ENCODE peak calls at places on chromosome 7, in five cellular contexts. One of them, this sample, is unnamed.
A peak's percentile ranks its signal among the peaks of the same experiment; 100 is the strongest.

GRCh38 chr7:115135769-115136410 is 214.0 kb downstream of the MDFIC start:
- DNase-seq in HCT116: no peak
- DNase-seq in uterus: peak; percentile 16
- DNase-seq in endothelial cell of umbilical vein: peak; percentile 42
- DNase-seq in gastrocnemius medialis: no peak
- DNase-seq in this sample: peak; percentile 9

GRCh38 chr7:82105463-82105862 is 335.6 kb upstream of the HGF start:
- DNase-seq in HCT116: peak; percentile 41
- DNase-seq in uterus: no peak
- DNase-seq in endothelial cell of umbilical vein: peak; percentile 78
- DNase-seq in gastrocnemius medialis: no peak
- DNase-seq in this sample: peak; percentile 78

GRCh38 chr7:133491319-133491718 is 238.4 kb downstream of the EXOC4 start:
- DNase-seq in HCT116: no peak
- DNase-seq in uterus: no peak
- DNase-seq in endothelial cell of umbilical vein: no peak
- DNase-seq in gastrocnemius medialis: no peak
- DNase-seq in this sample: no peak

GRCh38 chr7:132049462-132050304 is 493.3 kb upstream of the PODXL start:
- DNase-seq in HCT116: peak; percentile 16
- DNase-seq in uterus: no peak
- DNase-seq in endothelial cell of umbilical vein: peak; percentile 44
- DNase-seq in gastrocnemius medialis: no peak
- DNase-seq in this sample: peak; percentile 52

GRCh38 chr7:133730360-133730759 is 396.8 kb upstream of the LRGUK start:
- DNase-seq in HCT116: no peak
- DNase-seq in uterus: no peak
- DNase-seq in endothelial cell of umbilical vein: no peak
- DNase-seq in gastrocnemius medialis: no peak
- DNase-seq in this sample: no peak

GRCh38 chr7:93015193-93016084 is 102.3 kb downstream of the SAMD9 start:
- DNase-seq in HCT116: no peak
- DNase-seq in uterus: no peak
- DNase-seq in endothelial cell of umbilical vein: peak; percentile 90
- DNase-seq in gastrocnemius medialis: no peak
- DNase-seq in this sample: no peak

GRCh38 chr7:141369422-141369821 is 181.8 kb upstream of the AGK start:
- DNase-seq in HCT116: no peak
- DNase-seq in uterus: no peak
- DNase-seq in endothelial cell of umbilical vein: peak; percentile 21
- DNase-seq in gastrocnemius medialis: no peak
- DNase-seq in this sample: no peak

GRCh38 chr7:15462721-15463389 is 99.0 kb downstream of the AGMO start:
- DNase-seq in HCT116: no peak
- DNase-seq in uterus: no peak
- DNase-seq in endothelial cell of umbilical vein: peak; percentile 56
- DNase-seq in gastrocnemius medialis: no peak
- DNase-seq in this sample: peak; percentile 50

GRCh38 chr7:111770116-111770515 is 207.8 kb upstream of the IMMP2L start:
- DNase-seq in HCT116: no peak
- DNase-seq in uterus: no peak
- DNase-seq in endothelial cell of umbilical vein: no peak
- DNase-seq in gastrocnemius medialis: no peak
- DNase-seq in this sample: no peak

GRCh38 chr7:51369746-51370145 is 53.1 kb upstream of the COBL start:
- DNase-seq in HCT116: no peak
- DNase-seq in uterus: no peak
- DNase-seq in endothelial cell of umbilical vein: no peak
- DNase-seq in gastrocnemius medialis: no peak
- DNase-seq in this sample: peak; percentile 33

GRCh38 chr7:141291541-141291940 is 217.7 kb downstream of the TMEM178B start:
- DNase-seq in HCT116: no peak
- DNase-seq in uterus: no peak
- DNase-seq in endothelial cell of umbilical vein: no peak
- DNase-seq in gastrocnemius medialis: no peak
- DNase-seq in this sample: no peak

GRCh38 chr7:118946283-118946682 is 721.8 kb downstream of the ANKRD7 start:
- DNase-seq in HCT116: no peak
- DNase-seq in uterus: no peak
- DNase-seq in endothelial cell of umbilical vein: no peak
- DNase-seq in gastrocnemius medialis: no peak
- DNase-seq in this sample: no peak

GRCh38 chr7:39950473-39951155 is 558 bp downstream of the CDK13 start:
- DNase-seq in HCT116: no peak
- DNase-seq in uterus: no peak
- DNase-seq in endothelial cell of umbilical vein: peak; percentile 46
- DNase-seq in gastrocnemius medialis: peak; percentile 16
- DNase-seq in this sample: peak; percentile 53

GRCh38 chr7:20738517-20739481 is 47.9 kb downstream of the SP8 start:
- DNase-seq in HCT116: no peak
- DNase-seq in uterus: no peak
- DNase-seq in endothelial cell of umbilical vein: no peak
- DNase-seq in gastrocnemius medialis: no peak
- DNase-seq in this sample: no peak

DNA sequence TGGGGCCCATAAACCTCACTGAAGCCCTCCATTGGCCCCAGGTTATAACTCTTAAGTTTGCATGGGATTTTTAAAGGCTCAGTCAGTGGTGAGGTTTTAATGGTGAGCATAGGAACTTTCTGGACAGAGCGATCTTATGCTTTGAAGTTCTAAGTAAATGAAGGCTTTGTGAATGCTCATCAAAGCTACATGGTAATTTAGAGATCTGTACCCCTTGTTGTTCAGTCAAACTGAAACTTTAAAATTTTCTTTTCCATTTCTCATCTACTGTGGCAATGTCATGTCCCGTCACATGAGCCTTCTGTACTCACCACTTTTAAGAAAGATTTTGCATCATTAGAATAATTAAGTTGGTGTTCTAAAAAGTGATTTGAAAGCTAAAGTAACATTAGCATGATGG is 39.9 kb downstream of the CHN2 start:
- DNase-seq in HCT116: no peak
- DNase-seq in uterus: no peak
- DNase-seq in endothelial cell of umbilical vein: no peak
- DNase-seq in gastrocnemius medialis: no peak
- DNase-seq in this sample: no peak
- H3K4me3 ChIP-seq in HCT116: no peak overlapping the region
- H3K4me3 ChIP-seq in uterus: no peak overlapping the region
- H3K4me3 ChIP-seq in endothelial cell of umbilical vein: no peak overlapping the region
- H3K4me3 ChIP-seq in gastrocnemius medialis: no peak overlapping the region
- H3K4me3 ChIP-seq in this sample: no peak overlapping the region

DNA sequence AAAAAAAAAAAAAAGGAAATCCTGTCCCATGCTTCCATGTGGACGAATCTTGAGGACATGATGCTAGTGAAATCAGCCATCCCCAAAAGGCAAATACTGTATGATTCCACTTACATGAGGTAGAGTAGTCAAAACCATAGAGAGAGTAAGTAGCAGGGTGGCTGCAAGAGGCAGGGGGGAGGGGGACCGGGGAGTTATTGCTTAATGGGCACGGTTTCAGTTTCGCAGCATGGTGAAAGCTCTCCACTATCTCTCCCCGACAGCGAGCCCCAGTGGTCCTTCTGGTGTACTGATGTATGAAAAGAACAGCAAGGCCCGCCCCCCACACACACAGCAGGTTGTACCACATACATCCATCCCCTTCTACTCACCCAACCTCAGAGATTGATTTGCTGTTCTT is 32.8 kb downstream of the NOD1 start:
- DNase-seq in HCT116: no peak
- DNase-seq in uterus: peak; percentile 63
- DNase-seq in endothelial cell of umbilical vein: no peak
- DNase-seq in gastrocnemius medialis: peak; percentile 44
- DNase-seq in this sample: no peak
- TF ChIP-seq CTCF in HCT116: no peak
- TF ChIP-seq CTCF in uterus: no peak
- TF ChIP-seq CTCF in endothelial cell of umbilical vein: no peak
- TF ChIP-seq CTCF in gastrocnemius medialis: no peak
- TF ChIP-seq CTCF in this sample: no peak

GRCh38 chr7:65239707-65240352 is 133.8 kb upstream of the ZNF92 start:
- DNase-seq in HCT116: no peak
- DNase-seq in uterus: no peak
- DNase-seq in endothelial cell of umbilical vein: peak; percentile 25
- DNase-seq in gastrocnemius medialis: no peak
- DNase-seq in this sample: no peak

GRCh38 chr7:65233409-65234034 is 140.1 kb upstream of the ZNF92 start:
- DNase-seq in HCT116: no peak
- DNase-seq in uterus: no peak
- DNase-seq in endothelial cell of umbilical vein: no peak
- DNase-seq in gastrocnemius medialis: no peak
- DNase-seq in this sample: no peak

GRCh38 chr7:65235586-65235985 is 138.1 kb upstream of the ZNF92 start:
- DNase-seq in HCT116: no peak
- DNase-seq in uterus: no peak
- DNase-seq in endothelial cell of umbilical vein: no peak
- DNase-seq in gastrocnemius medialis: no peak
- DNase-seq in this sample: no peak

GRCh38 chr7:65238785-65239184 is 134.9 kb upstream of the ZNF92 start:
- DNase-seq in HCT116: no peak
- DNase-seq in uterus: no peak
- DNase-seq in endothelial cell of umbilical vein: no peak
- DNase-seq in gastrocnemius medialis: no peak
- DNase-seq in this sample: no peak

GRCh38 chr7:65239324-65239706 is 134.3 kb upstream of the ZNF92 start:
- DNase-seq in HCT116: no peak
- DNase-seq in uterus: no peak
- DNase-seq in endothelial cell of umbilical vein: no peak
- DNase-seq in gastrocnemius medialis: no peak
- DNase-seq in this sample: no peak
- H3K4me3 ChIP-seq in HCT116: peak overlapping the region; percentile 58
- H3K4me3 ChIP-seq in uterus: no peak overlapping the region
- H3K4me3 ChIP-seq in endothelial cell of umbilical vein: no peak overlapping the region
- H3K4me3 ChIP-seq in gastrocnemius medialis: peak overlapping the region; percentile 58
- H3K4me3 ChIP-seq in this sample: no peak overlapping the region

GRCh38 chr7:29980151-29980550 is 9.4 kb downstream of the SCRN1 start:
- DNase-seq in HCT116: no peak
- DNase-seq in uterus: no peak
- DNase-seq in endothelial cell of umbilical vein: peak; percentile 60
- DNase-seq in gastrocnemius medialis: no peak
- DNase-seq in this sample: no peak

GRCh38 chr7:29975564-29975963 is 14.0 kb downstream of the SCRN1 start:
- DNase-seq in HCT116: no peak
- DNase-seq in uterus: no peak
- DNase-seq in endothelial cell of umbilical vein: no peak
- DNase-seq in gastrocnemius medialis: no peak
- DNase-seq in this sample: no peak

GRCh38 chr7:29976265-29976664 is 13.3 kb downstream of the SCRN1 start:
- DNase-seq in HCT116: no peak
- DNase-seq in uterus: no peak
- DNase-seq in endothelial cell of umbilical vein: no peak
- DNase-seq in gastrocnemius medialis: no peak
- DNase-seq in this sample: no peak

GRCh38 chr7:29976673-29977072 is 12.9 kb downstream of the SCRN1 start:
- DNase-seq in HCT116: no peak
- DNase-seq in uterus: no peak
- DNase-seq in endothelial cell of umbilical vein: no peak
- DNase-seq in gastrocnemius medialis: no peak
- DNase-seq in this sample: no peak

GRCh38 chr7:29977926-29978652 is 11.5 kb downstream of the SCRN1 start:
- DNase-seq in HCT116: peak; percentile 27
- DNase-seq in uterus: no peak
- DNase-seq in endothelial cell of umbilical vein: no peak
- DNase-seq in gastrocnemius medialis: no peak
- DNase-seq in this sample: no peak
- TF ChIP-seq CTCF in HCT116: no peak
- TF ChIP-seq CTCF in uterus: no peak
- TF ChIP-seq CTCF in endothelial cell of umbilical vein: no peak
- TF ChIP-seq CTCF in gastrocnemius medialis: no peak
- TF ChIP-seq CTCF in this sample: no peak

GRCh38 chr7:106418094-106418493 is 133.3 kb upstream of the NAMPT start:
- DNase-seq in HCT116: no peak
- DNase-seq in uterus: no peak
- DNase-seq in endothelial cell of umbilical vein: peak; percentile 54
- DNase-seq in gastrocnemius medialis: no peak
- DNase-seq in this sample: peak; percentile 88
- H3K4me3 ChIP-seq in HCT116: no peak overlapping the region
- H3K4me3 ChIP-seq in uterus: no peak overlapping the region
- H3K4me3 ChIP-seq in endothelial cell of umbilical vein: no peak overlapping the region
- H3K4me3 ChIP-seq in gastrocnemius medialis: no peak overlapping the region
- H3K4me3 ChIP-seq in this sample: no peak overlapping the region

GRCh38 chr7:11831383-11831726 is 643 bp downstream of the THSD7A start:
- DNase-seq in HCT116: no peak
- DNase-seq in uterus: no peak
- DNase-seq in endothelial cell of umbilical vein: no peak
- DNase-seq in gastrocnemius medialis: no peak
- DNase-seq in this sample: no peak

GRCh38 chr7:11833431-11833830 is 1.4 kb upstream of the THSD7A start:
- DNase-seq in HCT116: no peak
- DNase-seq in uterus: no peak
- DNase-seq in endothelial cell of umbilical vein: peak; percentile 26
- DNase-seq in gastrocnemius medialis: no peak
- DNase-seq in this sample: no peak

GRCh38 chr7:11830582-11831382 is 1.2 kb downstream of the THSD7A start:
- DNase-seq in HCT116: no peak
- DNase-seq in uterus: no peak
- DNase-seq in endothelial cell of umbilical vein: peak; percentile 75
- DNase-seq in gastrocnemius medialis: no peak
- DNase-seq in this sample: peak; percentile 64

GRCh38 chr7:11831727-11832495 is at the start of gene THSD7A:
- DNase-seq in HCT116: no peak
- DNase-seq in uterus: peak; percentile 20
- DNase-seq in endothelial cell of umbilical vein: peak; percentile 81
- DNase-seq in gastrocnemius medialis: peak; percentile 2
- DNase-seq in this sample: peak; percentile 46

GRCh38 chr7:11835260-11835659 is 3.3 kb upstream of the THSD7A start:
- DNase-seq in HCT116: no peak
- DNase-seq in uterus: no peak
- DNase-seq in endothelial cell of umbilical vein: peak; percentile 31
- DNase-seq in gastrocnemius medialis: no peak
- DNase-seq in this sample: no peak
- TF ChIP-seq CTCF in HCT116: peak; percentile 58
- TF ChIP-seq CTCF in uterus: peak; percentile 28
- TF ChIP-seq CTCF in endothelial cell of umbilical vein: no peak
- TF ChIP-seq CTCF in gastrocnemius medialis: no peak
- TF ChIP-seq CTCF in this sample: peak; percentile 37

GRCh38 chr7:38831262-38831661 is 77.7 kb downstream of the VPS41 start:
- DNase-seq in HCT116: no peak
- DNase-seq in uterus: no peak
- DNase-seq in endothelial cell of umbilical vein: no peak
- DNase-seq in gastrocnemius medialis: no peak
- DNase-seq in this sample: no peak
- H3K4me3 ChIP-seq in HCT116: no peak overlapping the region
- H3K4me3 ChIP-seq in uterus: no peak overlapping the region
- H3K4me3 ChIP-seq in endothelial cell of umbilical vein: no peak overlapping the region
- H3K4me3 ChIP-seq in gastrocnemius medialis: peak overlapping the region; percentile 10
- H3K4me3 ChIP-seq in this sample: no peak overlapping the region